ENCODE peak calls at places on chromosomes 4 and X, in six cellular contexts. I is colonic mucosa, E is pancreas, O is uterus, R is prostate gland, H is MM.1S. C is an unnamed sample.

GRCh38 chr4:80407246-80407645 is 71.7 kb downstream of the CFAP299 start:
- DNase-seq in I (no peak), E (no peak), O (peak; percentile 45), R (no peak), H (no peak), C (no peak)

GRCh38 chr4:150782311-150782710 is 200.4 kb downstream of the MAB21L2 start:
- DNase-seq in I (no peak), E (no peak), O (no peak), R (no peak), H (no peak), C (no peak)

GRCh38 chrX:136597356-136597755 is 50.6 kb upstream of the CD40LG start:
- DNase-seq in I (no peak), E (no peak), O (no peak), R (no peak), H (no peak), C (no peak)

GRCh38 chr4:112053825-112054224 is 91.4 kb upstream of the FAM241A start:
- DNase-seq in I (no peak), E (no peak), O (no peak), R (no peak), H (no peak), C (no peak)

GRCh38 chr4:7423801-7424552 is 10.8 kb downstream of the PSAPL1 start:
- DNase-seq in I (no peak), E (peak; percentile 8), O (peak; percentile 14), R (no peak), H (no peak), C (peak; percentile 6)

GRCh38 chr4:71204056-71204455 is 134.8 kb upstream of the SLC4A4 start:
- DNase-seq in I (no peak), E (no peak), O (no peak), R (no peak), H (no peak), C (no peak)

GRCh38 chr4:42954925-42955669 is 62.6 kb downstream of the GRXCR1 start:
- DNase-seq in I (no peak), E (no peak), O (no peak), R (peak; percentile 41), H (no peak), C (no peak)

GRCh38 chr4:31379364-31379763 is 659.2 kb downstream of the PCDH7 start:
- DNase-seq in I (no peak), E (no peak), O (no peak), R (no peak), H (no peak), C (no peak)

GRCh38 chr4:94934864-94935263 is 177.1 kb downstream of the BMPR1B start:
- DNase-seq in I (no peak), E (no peak), O (no peak), R (no peak), H (no peak), C (no peak)

GRCh38 chrX:150017868-150018267 is 79.6 kb upstream of the EOLA2 start:
- DNase-seq in I (no peak), E (no peak), O (no peak), R (no peak), H (no peak), C (no peak)

GRCh38 chrX:125757794-125758564 is 408.1 kb downstream of the DCAF12L2 start:
- DNase-seq in I (no peak), E (no peak), O (peak; percentile 39), R (no peak), H (no peak), C (no peak)

GRCh38 chrX:135185795-135186443 is 14.7 kb upstream of the CT55 start:
- DNase-seq in I (no peak), E (no peak), O (no peak), R (peak; percentile 34), H (peak; percentile 41), C (no peak)

GRCh38 chr4:52822583-52823477 is 39.3 kb upstream of the RASL11B start:
- DNase-seq in I (no peak), E (no peak), O (no peak), R (no peak), H (no peak), C (peak; percentile 28)

GRCh38 chr4:2248044-2248780 is 6.3 kb upstream of the HAUS3 start:
- DNase-seq in I (no peak), E (peak; percentile 13), O (no peak), R (no peak), H (no peak), C (no peak)

GRCh38 chrX:56794831-56795230 is 65.8 kb downstream of the NBDY start:
- DNase-seq in I (peak; percentile 14), E (no peak), O (no peak), R (no peak), H (no peak), C (no peak)

GRCh38 chr4:154877110-154877760 is 96.2 kb downstream of the RBM46 start:
- DNase-seq in I (no peak), E (no peak), O (no peak), R (no peak), H (no peak), C (no peak)

GRCh38 chr4:71773004-71773403 is 10.9 kb downstream of the GC start:
- DNase-seq in I (no peak), E (no peak), O (no peak), R (no peak), H (no peak), C (no peak)

GRCh38 chr4:179871726-179872125 is 2371.5 kb upstream of the TENM3 start:
- DNase-seq in I (no peak), E (no peak), O (no peak), R (no peak), H (no peak), C (no peak)

GRCh38 chr4:182163180-182163579 is 80.0 kb upstream of the TENM3 start:
- DNase-seq in I (no peak), E (no peak), O (no peak), R (no peak), H (no peak), C (no peak)

GRCh38 chr4:7549866-7550265 is 115.1 kb upstream of the PSAPL1 start:
- DNase-seq in I (no peak), E (no peak), O (no peak), R (no peak), H (no peak), C (no peak)

GRCh38 chr4:168917150-168917779 is 92.8 kb downstream of the CBR4 start:
- DNase-seq in I (no peak), E (no peak), O (no peak), R (no peak), H (peak; percentile 44), C (no peak)

GRCh38 chrX:13005671-13006473 is 31.0 kb downstream of the TMSB4X start:
- DNase-seq in I (no peak), E (peak; percentile 58), O (no peak), R (no peak), H (peak; percentile 43), C (no peak)

GRCh38 chr4:7073526-7074390 is 5.9 kb upstream of the GRPEL1 start:
- DNase-seq in I (peak; percentile 47), E (no peak), O (no peak), R (peak; percentile 15), H (peak; percentile 20), C (no peak)

GRCh38 chr4:20333141-20333690 is 81.5 kb downstream of the SLIT2 start:
- DNase-seq in I (no peak), E (no peak), O (no peak), R (no peak), H (no peak), C (no peak)

GRCh38 chrX:1661048-1661921 is 46.4 kb downstream of the ASMT start:
- DNase-seq in I (peak; percentile 33), E (peak; percentile 23), O (peak; percentile 21), R (peak; percentile 9), H (peak; percentile 94), C (no peak)

GRCh38 chrX:11532291-11533075 is 133.2 kb downstream of the ARHGAP6 start:
- DNase-seq in I (no peak), E (no peak), O (no peak), R (no peak), H (no peak), C (peak; percentile 30)

GRCh38 chrX:11530621-11531020 is 135.1 kb downstream of the ARHGAP6 start:
- DNase-seq in I (no peak), E (no peak), O (no peak), R (no peak), H (no peak), C (no peak)

GRCh38 chrX:11533211-11533651 is 132.5 kb downstream of the ARHGAP6 start:
- DNase-seq in I (no peak), E (no peak), O (no peak), R (peak; percentile 5), H (peak; percentile 87), C (no peak)

GRCh38 chrX:11528623-11529022 is 137.1 kb downstream of the ARHGAP6 start:
- DNase-seq in I (no peak), E (no peak), O (no peak), R (no peak), H (no peak), C (no peak)

GRCh38 chrX:11531226-11531625 is 134.5 kb downstream of the ARHGAP6 start:
- DNase-seq in I (no peak), E (no peak), O (no peak), R (peak; percentile 4), H (peak; percentile 8), C (no peak)
- TF ChIP-seq CTCF in I (no peak), E (no peak), O (peak; percentile 22), R (peak; percentile 59), H (peak; percentile 32), C (no peak)

GRCh38 chr4:76981649-76982048 is 32.1 kb downstream of the SEPTIN11 start:
- DNase-seq in I (no peak), E (no peak), O (no peak), R (no peak), H (no peak), C (no peak)
- H3K4me1 ChIP-seq in I (peaks cover 4% of the 10 kb centered on the region), E (peaks cover 14% of the 10 kb centered on the region), O (no peaks in the 10 kb centered on the region), R (no peaks in the 10 kb centered on the region), H (peaks cover 45% of the 10 kb centered on the region), C (peaks cover 15% of the 10 kb centered on the region)

DNA sequence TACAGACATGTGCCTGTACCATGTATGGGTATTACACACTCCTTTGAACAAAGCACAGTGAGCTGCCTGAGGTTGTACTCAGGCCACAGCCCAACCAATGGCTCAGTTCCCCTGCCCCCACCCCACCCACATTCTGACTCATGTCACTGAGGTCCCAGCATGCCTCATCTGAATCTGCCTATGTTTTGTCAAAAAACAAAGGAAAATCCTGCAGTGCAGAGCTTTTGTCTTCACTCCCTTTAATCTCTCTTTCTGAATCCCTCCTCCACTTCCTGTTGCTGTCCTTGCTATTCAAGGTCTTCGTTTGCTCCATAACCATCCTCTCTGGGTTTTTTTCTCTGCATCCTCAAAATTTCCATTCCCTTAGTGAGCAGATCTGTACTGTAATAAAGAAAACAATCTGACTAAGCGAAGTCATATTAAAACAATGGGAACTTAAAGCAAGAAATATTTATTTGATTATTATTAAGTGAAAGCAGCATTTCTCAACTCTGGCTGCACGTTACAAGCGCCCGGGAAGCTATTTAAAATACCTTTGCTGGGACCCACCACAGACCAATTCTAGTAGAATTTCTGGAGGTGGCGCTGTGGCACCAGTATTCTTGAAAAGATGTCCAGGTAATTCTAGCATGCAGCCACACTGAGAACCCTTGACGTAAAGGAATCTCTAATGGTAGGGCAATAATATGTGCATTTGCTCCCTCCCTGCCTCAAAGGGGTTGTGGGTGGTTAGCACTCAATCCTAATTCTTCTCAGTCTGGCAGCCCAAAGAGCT is 8.8 kb downstream of the GUCY2F start:
- DNase-seq in I (no peak), E (no peak), O (no peak), R (no peak), H (peak; percentile 8), C (peak; percentile 20)
- TF ChIP-seq CTCF in I (no peak), E (no peak), O (no peak), R (no peak), H (no peak), C (no peak)

DNA sequence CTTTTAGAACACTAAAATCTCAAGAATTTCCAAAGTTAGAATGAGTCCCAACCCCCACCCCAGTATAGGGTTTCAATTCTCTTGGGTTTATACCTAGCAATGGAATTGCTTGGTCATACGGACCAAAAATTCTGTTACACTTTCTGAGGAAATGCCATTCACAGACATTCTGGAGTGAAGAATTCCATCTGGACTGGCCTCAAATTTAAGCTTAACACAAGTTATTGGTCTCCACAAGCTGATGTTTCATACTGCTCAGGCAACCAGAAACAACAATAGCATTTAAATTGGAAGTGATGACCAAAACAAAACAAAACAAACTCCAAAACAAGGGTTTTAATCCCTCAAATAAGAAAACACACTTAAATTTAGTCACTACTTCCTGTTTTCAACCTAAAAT is 51.1 kb downstream of the GPC4 start:
- DNase-seq in I (no peak), E (no peak), O (no peak), R (no peak), H (no peak), C (no peak)
- H3K4me1 ChIP-seq in I (no peaks in the 10 kb centered on the region), E (no peaks in the 10 kb centered on the region), O (no peaks in the 10 kb centered on the region), R (no peaks in the 10 kb centered on the region), H (no peaks in the 10 kb centered on the region), C (peaks cover 2% of the 10 kb centered on the region)

C was measured in ovary.